ENCODE peak calls at places on chromosomes 3 and 15, in ten cellular contexts. L is heart left ventricle, J is breast epithelium, D is adrenal gland, O is IMR-90, G is BE2C, C is GM06990, T is left ventricle myocardium inferior, P is cardiac muscle cell, X is DND-41. Y is an unnamed sample.

GRCh38 chr3:152834354-152835310 is at the start of gene P2RY1:
- DNase-seq in O (peak), T (peak), P (peak), L (peak), X (no peak), G (peak), J (no peak), C (peak), D (peak), Y (peak)

GRCh38 chr3:169077394-169077906 is 586.1 kb downstream of the MECOM start:
- DNase-seq in L (no peak), X (no peak), T (no peak), P (no peak), O (no peak), C (peak), J (no peak), D (no peak), G (no peak), Y (no peak)

GRCh38 chr15:65396283-65396964 is 18.6 kb upstream of the IGDCC3 start:
- DNase-seq in T (no peak), O (no peak), C (no peak), L (no peak), J (no peak), D (no peak), G (no peak), X (no peak), P (no peak), Y (no peak)

GRCh38 chr3:4740397-4741105 is 238.7 kb upstream of the BHLHE40 start:
- DNase-seq in C (no peak), T (no peak), L (peak), P (peak), J (peak), O (no peak), X (peak), D (peak), G (no peak), Y (no peak)

GRCh38 chr3:114052216-114052615 is 4.1 kb downstream of the CCDC191 start:
- DNase-seq in C (no peak), T (no peak), O (peak), J (no peak), D (no peak), X (no peak), G (no peak), P (no peak), L (no peak), Y (no peak)

GRCh38 chr15:71611721-71612016 is 198.7 kb upstream of the NR2E3 start:
- DNase-seq in G (no peak), X (no peak), J (no peak), C (no peak), L (no peak), D (no peak), P (no peak), O (no peak), T (no peak), Y (no peak)

GRCh38 chr3:4029135-4029534 is 229.9 kb downstream of the LRRN1 start:
- DNase-seq in L (peak), C (no peak), G (no peak), O (no peak), J (no peak), X (no peak), P (no peak), D (no peak), T (peak), Y (no peak)

GRCh38 chr3:108221403-108221802 is 821 bp downstream of the IFT57 start:
- DNase-seq in C (no peak), X (no peak), J (no peak), L (no peak), D (no peak), P (peak), O (no peak), G (no peak), T (no peak), Y (no peak)

GRCh38 chr3:170978335-170978745 is 48.2 kb downstream of the SLC2A2 start:
- DNase-seq in D (no peak), J (no peak), L (no peak), P (no peak), C (no peak), G (peak), X (no peak), O (no peak), T (no peak), Y (peak)

GRCh38 chr3:68996356-68996995 is 17.0 kb downstream of the EOGT start:
- DNase-seq in T (no peak), G (no peak), X (no peak), P (no peak), D (no peak), J (no peak), L (no peak), O (peak), C (no peak), Y (no peak)

GRCh38 chr15:69848551-69849231 is 249.0 kb downstream of the TLE3 start:
- DNase-seq in D (no peak), G (peak), J (no peak), C (no peak), X (no peak), T (no peak), P (no peak), L (no peak), O (no peak), Y (no peak)

GRCh38 chr3:171165499-171165921 is 139.0 kb upstream of the SLC2A2 start:
- DNase-seq in X (no peak), T (no peak), D (no peak), O (no peak), L (no peak), G (no peak), C (peak), P (no peak), J (no peak), Y (no peak)

GRCh38 chr3:188341501-188341900 is 187.5 kb downstream of the LPP start:
- DNase-seq in L (no peak), P (no peak), C (no peak), X (no peak), J (no peak), D (no peak), O (no peak), G (no peak), T (no peak), Y (no peak)

GRCh38 chr3:130576571-130577266 is 59.7 kb downstream of the COL6A6 start:
- DNase-seq in J (no peak), L (no peak), O (peak), T (no peak), P (peak), D (no peak), X (no peak), G (no peak), C (no peak), Y (peak)

GRCh38 chr3:150411971-150412370 is 3.9 kb downstream of the TSC22D2 start:
- DNase-seq in D (no peak), C (no peak), X (no peak), G (no peak), L (no peak), P (peak), O (peak), J (no peak), T (no peak), Y (no peak)

GRCh38 chr15:74616996-74617395 is 1.4 kb downstream of the CLK3 start:
- DNase-seq in L (no peak), D (no peak), J (no peak), X (no peak), O (no peak), G (no peak), P (no peak), C (no peak), T (no peak), Y (no peak)

GRCh38 chr3:101464235-101464634 is 48.8 kb downstream of the SENP7 start:
- DNase-seq in J (no peak), D (no peak), T (no peak), X (no peak), G (no peak), L (no peak), O (no peak), P (no peak), C (no peak), Y (no peak)

GRCh38 chr15:70432924-70433500 is 330.3 kb downstream of the UACA start:
- DNase-seq in J (no peak), L (no peak), G (peak), P (no peak), X (no peak), T (no peak), C (no peak), D (no peak), O (no peak), Y (no peak)

GRCh38 chr15:57296473-57297162 is 79.7 kb upstream of the CGNL1 start:
- DNase-seq in O (no peak), G (no peak), C (no peak), J (no peak), L (no peak), T (no peak), P (no peak), D (no peak), X (no peak), Y (no peak)

GRCh38 chr15:64686130-64686735 is 89.2 kb downstream of the RBPMS2 start:
- DNase-seq in O (peak), L (no peak), G (peak), J (no peak), T (no peak), P (peak), D (no peak), C (no peak), X (peak), Y (peak)

GRCh38 chr15:47817825-47818681 is 100.7 kb downstream of the SEMA6D start:
- DNase-seq in X (no peak), D (no peak), T (no peak), P (no peak), O (no peak), L (no peak), J (no peak), C (no peak), G (peak), Y (no peak)

GRCh38 chr3:16362781-16363180 is 97.8 kb downstream of the OXNAD1 start:
- DNase-seq in L (no peak), J (no peak), P (no peak), C (no peak), O (peak), D (no peak), G (no peak), T (no peak), X (no peak), Y (no peak)

GRCh38 chr3:119420196-119420595 is 43.2 kb downstream of the TMEM39A start:
- DNase-seq in T (no peak), P (no peak), D (no peak), J (no peak), O (no peak), L (no peak), X (no peak), G (no peak), C (no peak), Y (no peak)
- TF ChIP-seq CTCF in T (no peak), P (peak), D (no peak), J (no peak), O (no peak), L (no peak), X (peak), G (peak), C (no peak), Y (no peak)

DNA sequence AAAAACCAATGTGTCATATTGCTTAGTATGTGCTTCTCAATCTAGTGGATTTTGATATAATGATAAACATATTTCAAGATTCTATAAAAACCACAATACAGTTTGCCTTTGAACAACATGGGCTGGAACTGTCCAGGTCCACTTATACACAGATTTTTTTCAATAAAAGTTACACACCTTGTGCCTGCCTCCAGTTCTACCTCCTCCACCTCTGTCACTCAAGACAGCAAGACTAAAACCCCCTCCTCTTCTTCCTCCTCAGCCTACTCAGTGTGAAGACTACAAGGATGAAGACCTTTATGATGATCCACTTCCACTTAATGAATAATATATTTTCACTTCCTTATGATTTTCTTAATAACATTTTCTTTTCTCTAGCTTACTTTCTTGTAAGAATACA is 5.7 kb downstream of the SETD2 start:
- DNase-seq in T (no peak), P (no peak), J (no peak), D (no peak), G (no peak), C (no peak), O (no peak), L (no peak), X (no peak), Y (no peak)
- H3K4me3 ChIP-seq in T (no peak), P (no peak), J (no peak), D (no peak), G (no peak), C (no peak), O (no peak), L (no peak), X (no peak), Y (no peak)

GRCh38 chr3:52555056-52555455 is 18.7 kb downstream of the UQCC5 start:
- DNase-seq in P (no peak), X (no peak), L (no peak), T (no peak), G (no peak), C (no peak), D (no peak), J (no peak), O (no peak), Y (peak)

GRCh38 chr3:52554026-52554755 is 17.8 kb downstream of the UQCC5 start:
- DNase-seq in G (no peak), T (no peak), L (no peak), O (no peak), D (no peak), P (no peak), X (no peak), C (no peak), J (no peak), Y (no peak)

GRCh38 chr3:52557011-52557410 is 20.6 kb downstream of the UQCC5 start:
- DNase-seq in J (no peak), D (no peak), O (no peak), C (no peak), X (no peak), T (no peak), G (no peak), P (no peak), L (no peak), Y (peak)

GRCh38 chr3:52561028-52561749 is 24.8 kb downstream of the UQCC5 start:
- DNase-seq in X (no peak), L (no peak), C (no peak), G (no peak), P (no peak), J (no peak), T (no peak), D (no peak), O (no peak), Y (no peak)

DNA sequence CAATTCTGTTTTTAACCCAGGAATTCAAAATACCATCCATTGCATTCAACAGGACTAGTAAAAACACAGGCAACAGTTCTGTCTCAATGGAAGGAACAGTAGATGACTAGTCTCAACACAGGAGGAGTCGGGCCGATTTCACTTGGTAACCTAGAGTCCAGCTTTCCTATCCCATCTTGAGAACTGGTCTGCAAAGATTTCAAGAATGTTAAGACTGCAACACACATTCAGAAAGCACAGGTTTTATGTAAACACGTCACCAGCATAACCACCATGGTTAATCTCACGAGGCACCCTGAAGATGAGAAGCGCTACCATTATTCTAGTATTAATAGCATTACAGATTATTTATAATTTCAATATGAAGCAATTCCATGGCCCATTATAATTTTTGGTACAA is 22.0 kb downstream of the UQCC5 start:
- DNase-seq in C (no peak), D (no peak), G (no peak), T (no peak), P (no peak), L (no peak), J (no peak), O (no peak), X (no peak), Y (no peak)
- TF ChIP-seq CTCF in C (no peak), D (no peak), G (no peak), T (no peak), P (no peak), L (no peak), J (no peak), O (no peak), X (no peak), Y (no peak)

DNA sequence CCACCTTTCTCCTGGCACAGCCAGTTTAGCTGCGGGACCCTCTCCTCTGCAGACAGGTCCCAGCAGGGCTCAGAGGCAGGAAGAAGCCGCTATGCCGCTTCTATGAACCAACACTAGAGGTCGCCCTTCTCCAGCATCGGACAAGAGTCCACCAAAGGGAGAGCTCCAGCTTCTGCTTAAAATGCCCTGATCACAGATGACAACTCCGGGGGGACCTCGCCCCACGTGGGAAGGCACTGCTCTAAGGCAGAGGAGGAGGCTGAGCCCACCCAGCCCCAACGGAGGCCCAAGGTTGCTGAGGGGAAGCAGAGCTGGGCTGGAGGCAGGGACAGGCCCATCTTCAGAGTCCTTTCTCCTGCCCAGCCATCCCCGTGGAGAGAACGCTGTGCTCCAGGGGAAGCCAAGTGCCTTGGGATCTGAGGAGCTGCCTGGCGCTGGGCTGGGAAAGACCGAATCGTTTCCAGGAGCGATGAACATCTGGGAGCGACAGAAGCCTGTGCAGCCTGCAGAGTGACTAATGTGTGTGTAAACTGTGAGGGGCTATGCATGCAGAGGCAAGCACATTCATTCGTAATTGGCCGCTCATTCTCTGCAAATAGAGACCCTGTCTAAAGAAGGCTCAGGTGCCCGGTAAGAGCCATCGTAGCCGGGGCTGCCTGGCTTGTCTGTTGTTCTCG is 43.5 kb upstream of the BDH1 start:
- DNase-seq in G (peak), L (peak), T (peak), P (peak), J (peak), O (peak), C (peak), X (peak), D (peak), Y (peak)
- H3K4me3 ChIP-seq in G (peak), L (no peak), T (no peak), P (no peak), J (peak), O (no peak), C (no peak), X (no peak), D (no peak), Y (peak)

GRCh38 chr3:39124876-39125836 is 17.7 kb downstream of the TTC21A start:
- DNase-seq in G (no peak), P (peak), D (no peak), T (no peak), O (peak), L (peak), C (no peak), J (peak), X (no peak), Y (no peak)
- TF ChIP-seq CTCF in G (peak), P (peak), D (no peak), T (peak), O (peak), L (no peak), C (no peak), J (peak), X (peak), Y (peak)

GRCh38 chr3:133583396-133583795 is 9.9 kb downstream of the CDV3 start:
- DNase-seq in P (no peak), J (no peak), L (no peak), X (no peak), G (no peak), C (no peak), O (no peak), D (no peak), T (no peak), Y (no peak)

GRCh38 chr3:133575121-133575520 is 1.6 kb downstream of the CDV3 start:
- DNase-seq in G (no peak), L (no peak), X (no peak), T (no peak), O (no peak), C (no peak), D (no peak), P (no peak), J (no peak), Y (no peak)

GRCh38 chr3:133576169-133576568 is 2.7 kb downstream of the CDV3 start:
- DNase-seq in X (no peak), C (no peak), O (no peak), P (peak), L (no peak), G (no peak), D (no peak), T (no peak), J (no peak), Y (no peak)

GRCh38 chr3:133574260-133574881 is 885 bp downstream of the CDV3 start:
- DNase-seq in X (peak), T (peak), G (peak), J (peak), C (peak), L (peak), P (peak), O (peak), D (peak), Y (peak)

DNA sequence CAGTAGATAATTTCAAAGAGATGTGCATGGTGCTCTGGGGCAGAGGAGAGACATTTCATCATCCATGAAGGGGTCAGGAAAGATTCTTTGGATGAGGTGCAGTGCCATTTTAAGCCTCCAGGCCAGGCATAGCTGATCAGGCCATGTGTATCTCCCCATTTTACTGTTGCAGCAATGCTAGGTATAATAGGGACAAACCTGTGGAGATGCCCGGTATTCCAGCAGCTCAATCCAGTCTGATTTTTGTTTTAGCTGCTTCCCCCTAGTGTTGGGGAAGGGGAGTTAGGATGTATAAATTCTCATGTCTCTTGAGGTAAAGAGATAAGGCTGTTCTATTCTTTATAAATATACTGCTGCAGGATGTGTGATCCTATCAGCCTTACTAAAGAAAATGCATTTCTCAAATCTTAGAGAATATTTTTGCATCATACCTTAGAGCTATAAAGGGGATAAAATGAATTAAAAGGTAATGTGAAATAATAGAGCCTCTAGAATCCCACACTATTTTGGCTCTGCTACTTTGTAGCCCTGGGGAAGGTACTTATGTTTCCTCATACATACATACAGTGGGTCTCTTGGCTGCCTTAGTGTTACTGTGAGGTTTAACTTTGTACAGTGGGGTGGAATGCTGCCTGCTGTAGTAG is 5.2 kb downstream of the CDV3 start:
- DNase-seq in G (peak), T (no peak), X (no peak), O (peak), D (no peak), P (peak), L (no peak), J (no peak), C (no peak), Y (peak)
- H3K4me3 ChIP-seq in G (no peak), T (peak), X (no peak), O (no peak), D (no peak), P (no peak), L (no peak), J (no peak), C (peak), Y (peak)

GRCh38 chr3:146544013-146544928 is at the start of gene PLSCR1:
- DNase-seq in D (peak), T (peak), J (peak), L (peak), G (peak), C (peak), P (peak), O (peak), X (peak), Y (peak)
- TF ChIP-seq CTCF in D (no peak), T (no peak), J (no peak), L (no peak), G (no peak), C (no peak), P (no peak), O (no peak), X (peak), Y (no peak)

Y was measured in foreskin fibroblast.